ENCODE peak calls at places on chromosome 11, in six cellular contexts. One of them, this sample, is unnamed.

GRCh38 chr11:94786264-94787126 is 18.3 kb downstream of the AMOTL1 start:
- DNase-seq in PC-3: peak; percentile 75
- DNase-seq in mammary epithelial cell: no peak
- DNase-seq in colonic mucosa: no peak
- DNase-seq in MM.1S: peak; percentile 15
- DNase-seq in IMR-90: peak; percentile 59
- DNase-seq in this sample: no peak

GRCh38 chr11:74506823-74507222 is 13.3 kb upstream of the LIPT2 start:
- DNase-seq in mammary epithelial cell: no peak
- DNase-seq in PC-3: no peak
- DNase-seq in MM.1S: no peak
- DNase-seq in colonic mucosa: no peak
- DNase-seq in IMR-90: no peak
- DNase-seq in this sample: no peak

GRCh38 chr11:77155556-77156130 is 27.6 kb downstream of the MYO7A start:
- DNase-seq in IMR-90: no peak
- DNase-seq in mammary epithelial cell: no peak
- DNase-seq in PC-3: no peak
- DNase-seq in colonic mucosa: no peak
- DNase-seq in MM.1S: no peak
- DNase-seq in this sample: peak; percentile 49

GRCh38 chr11:85903406-85903805 is 48.2 kb downstream of the CCDC83 start:
- DNase-seq in mammary epithelial cell: no peak
- DNase-seq in MM.1S: no peak
- DNase-seq in PC-3: no peak
- DNase-seq in colonic mucosa: no peak
- DNase-seq in IMR-90: no peak
- DNase-seq in this sample: no peak

GRCh38 chr11:104705475-104706195 is 192.6 kb downstream of the CASP12 start:
- DNase-seq in PC-3: peak; percentile 12
- DNase-seq in IMR-90: peak; percentile 18
- DNase-seq in colonic mucosa: peak; percentile 28
- DNase-seq in MM.1S: peak; percentile 96
- DNase-seq in mammary epithelial cell: peak; percentile 8
- DNase-seq in this sample: no peak

GRCh38 chr11:70601861-70602575 is 203.7 kb downstream of the CTTN start:
- DNase-seq in MM.1S: no peak
- DNase-seq in PC-3: no peak
- DNase-seq in mammary epithelial cell: no peak
- DNase-seq in colonic mucosa: no peak
- DNase-seq in IMR-90: no peak
- DNase-seq in this sample: peak; percentile 15

GRCh38 chr11:22460181-22460580 is 122.0 kb downstream of the SLC17A6 start:
- DNase-seq in mammary epithelial cell: peak; percentile 84
- DNase-seq in PC-3: no peak
- DNase-seq in MM.1S: no peak
- DNase-seq in IMR-90: no peak
- DNase-seq in colonic mucosa: no peak
- DNase-seq in this sample: no peak

GRCh38 chr11:31045335-31045734 is 324.2 kb downstream of the DCDC1 start:
- DNase-seq in MM.1S: no peak
- DNase-seq in mammary epithelial cell: no peak
- DNase-seq in colonic mucosa: no peak
- DNase-seq in PC-3: peak; percentile 11
- DNase-seq in IMR-90: no peak
- DNase-seq in this sample: no peak

GRCh38 chr11:113806403-113806802 is 26.8 kb downstream of the CLDN25 start:
- DNase-seq in MM.1S: peak; percentile 30
- DNase-seq in colonic mucosa: peak; percentile 26
- DNase-seq in PC-3: peak; percentile 59
- DNase-seq in IMR-90: peak; percentile 7
- DNase-seq in mammary epithelial cell: peak; percentile 21
- DNase-seq in this sample: no peak

GRCh38 chr11:107496011-107496410 is 38.4 kb upstream of the CWF19L2 start:
- DNase-seq in mammary epithelial cell: peak; percentile 43
- DNase-seq in PC-3: peak; percentile 10
- DNase-seq in colonic mucosa: no peak
- DNase-seq in MM.1S: no peak
- DNase-seq in IMR-90: peak; percentile 61
- DNase-seq in this sample: no peak

GRCh38 chr11:72813740-72814138 is 472 bp upstream of the ATG16L2 start:
- DNase-seq in mammary epithelial cell: peak; percentile 85
- DNase-seq in IMR-90: peak; percentile 66
- DNase-seq in colonic mucosa: peak; percentile 86
- DNase-seq in PC-3: peak; percentile 81
- DNase-seq in MM.1S: peak; percentile 86
- DNase-seq in this sample: no peak

GRCh38 chr11:64563966-64564365 is 27.1 kb upstream of the SLC22A12 start:
- DNase-seq in IMR-90: no peak
- DNase-seq in PC-3: no peak
- DNase-seq in colonic mucosa: no peak
- DNase-seq in mammary epithelial cell: no peak
- DNase-seq in MM.1S: no peak
- DNase-seq in this sample: peak; percentile 56

GRCh38 chr11:118153976-118154375 is 1.4 kb upstream of the SCN4B start:
- DNase-seq in MM.1S: no peak
- DNase-seq in colonic mucosa: no peak
- DNase-seq in PC-3: no peak
- DNase-seq in IMR-90: no peak
- DNase-seq in mammary epithelial cell: no peak
- DNase-seq in this sample: peak; percentile 46

GRCh38 chr11:118153516-118153915 is 893 bp upstream of the SCN4B start:
- DNase-seq in PC-3: no peak
- DNase-seq in colonic mucosa: no peak
- DNase-seq in IMR-90: no peak
- DNase-seq in MM.1S: no peak
- DNase-seq in mammary epithelial cell: no peak
- DNase-seq in this sample: peak; percentile 26

GRCh38 chr11:118152552-118153471 is at the start of gene SCN4B:
- DNase-seq in IMR-90: peak; percentile 20
- DNase-seq in PC-3: peak; percentile 62
- DNase-seq in mammary epithelial cell: peak; percentile 61
- DNase-seq in colonic mucosa: peak; percentile 55
- DNase-seq in MM.1S: no peak
- DNase-seq in this sample: peak; percentile 87

GRCh38 chr11:118151421-118151820 is 1.2 kb downstream of the SCN4B start:
- DNase-seq in mammary epithelial cell: no peak
- DNase-seq in IMR-90: peak; percentile 4
- DNase-seq in MM.1S: no peak
- DNase-seq in colonic mucosa: no peak
- DNase-seq in PC-3: peak; percentile 34
- DNase-seq in this sample: no peak

GRCh38 chr11:118152020-118152551 is 537 bp downstream of the SCN4B start:
- DNase-seq in PC-3: no peak
- DNase-seq in MM.1S: no peak
- DNase-seq in IMR-90: no peak
- DNase-seq in colonic mucosa: no peak
- DNase-seq in mammary epithelial cell: no peak
- DNase-seq in this sample: peak; percentile 60
- H3K4me3 ChIP-seq in PC-3: peak overlapping the region; percentile 64
- H3K4me3 ChIP-seq in MM.1S: no peak overlapping the region
- H3K4me3 ChIP-seq in IMR-90: peak overlapping the region; percentile 39
- H3K4me3 ChIP-seq in colonic mucosa: peak overlapping the region; percentile 41
- H3K4me3 ChIP-seq in mammary epithelial cell: peak overlapping the region; percentile 42
- H3K4me3 ChIP-seq in this sample: peak overlapping the region; percentile 51

DNA sequence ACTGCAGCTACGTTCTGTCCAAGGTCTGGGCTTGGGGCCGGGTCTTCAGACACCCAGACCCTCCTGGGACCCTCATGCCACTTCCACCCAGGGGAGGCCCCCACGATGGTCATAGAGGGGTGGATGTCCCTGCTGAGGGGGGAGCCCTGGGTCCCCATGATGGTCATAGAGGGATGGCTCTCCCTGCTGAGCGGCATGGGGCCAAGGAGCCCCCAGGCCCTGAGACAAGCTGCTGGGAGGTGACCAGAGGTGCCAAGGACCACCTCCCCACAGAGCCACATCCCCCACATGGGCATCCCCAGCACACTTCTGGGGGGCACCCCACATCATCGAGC is 7.2 kb downstream of the MUC5B start:
- DNase-seq in PC-3: no peak
- DNase-seq in MM.1S: no peak
- DNase-seq in colonic mucosa: no peak
- DNase-seq in IMR-90: no peak
- DNase-seq in mammary epithelial cell: no peak
- DNase-seq in this sample: peak; percentile 59
- H3K9ac ChIP-seq in PC-3: no peak overlapping the region
- H3K9ac ChIP-seq in MM.1S: no peak overlapping the region
- H3K9ac ChIP-seq in colonic mucosa: peak overlapping the region; percentile 24
- H3K9ac ChIP-seq in IMR-90: no peak overlapping the region
- H3K9ac ChIP-seq in mammary epithelial cell: no peak overlapping the region
- H3K9ac ChIP-seq in this sample: no peak overlapping the region

GRCh38 chr11:116082256-116082655 is 578.0 kb upstream of the CADM1 start:
- DNase-seq in MM.1S: no peak
- DNase-seq in colonic mucosa: no peak
- DNase-seq in mammary epithelial cell: no peak
- DNase-seq in PC-3: no peak
- DNase-seq in IMR-90: no peak
- DNase-seq in this sample: no peak
- H3K9me3 ChIP-seq in MM.1S: no peaks in the 10 kb centered on the region
- H3K9me3 ChIP-seq in colonic mucosa: no peaks in the 10 kb centered on the region
- H3K9me3 ChIP-seq in mammary epithelial cell: no peaks in the 10 kb centered on the region
- H3K9me3 ChIP-seq in PC-3: peaks cover 13% of the 10 kb centered on the region
- H3K9me3 ChIP-seq in IMR-90: no peaks in the 10 kb centered on the region
- H3K9me3 ChIP-seq in this sample: peaks cover 3% of the 10 kb centered on the region

DNA sequence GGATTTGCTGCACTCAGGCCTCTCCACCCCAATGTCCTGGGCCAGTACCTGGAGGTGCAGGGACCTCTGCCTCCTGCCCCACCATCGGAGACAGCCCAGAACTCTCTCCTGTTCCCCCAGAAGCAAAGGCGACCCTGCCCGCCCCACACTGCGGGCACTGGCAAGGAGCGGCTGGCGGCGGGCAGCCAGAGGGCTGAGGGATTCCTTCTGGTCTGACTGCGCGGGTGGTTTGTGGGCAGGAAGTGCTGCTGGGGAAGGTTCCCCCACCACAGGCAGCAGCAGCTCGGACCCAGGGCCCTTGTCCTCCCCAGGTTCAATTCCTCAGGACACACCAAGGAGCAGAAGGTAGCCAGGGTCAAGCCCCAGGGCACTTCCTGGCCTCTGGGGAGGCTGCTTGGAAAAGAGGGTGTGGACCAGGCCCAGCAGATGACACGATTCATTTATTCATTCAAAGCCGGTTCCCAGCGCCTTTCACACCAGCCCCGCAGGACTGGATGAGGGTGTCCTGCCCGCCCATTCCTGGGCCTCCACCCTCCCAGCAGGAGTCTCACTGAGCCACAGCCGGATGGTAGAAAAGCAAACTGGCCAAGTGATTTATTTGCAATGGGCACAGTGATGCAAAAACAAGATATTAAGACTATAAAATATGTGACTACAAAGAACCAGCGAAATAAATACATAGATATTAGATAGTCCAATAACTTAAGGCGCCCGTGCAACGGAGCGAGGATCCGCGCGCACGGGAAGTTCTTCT is 1.2 kb downstream of the PHLDA2 start:
- DNase-seq in IMR-90: peak; percentile 28
- DNase-seq in MM.1S: no peak
- DNase-seq in PC-3: peak; percentile 41
- DNase-seq in mammary epithelial cell: peak; percentile 48
- DNase-seq in colonic mucosa: peak; percentile 70
- DNase-seq in this sample: peak; percentile 78
- H3K4me3 ChIP-seq in IMR-90: peak overlapping the region; percentile 92
- H3K4me3 ChIP-seq in MM.1S: no peak overlapping the region
- H3K4me3 ChIP-seq in PC-3: peak overlapping the region; percentile 74
- H3K4me3 ChIP-seq in mammary epithelial cell: peak overlapping the region; percentile 92
- H3K4me3 ChIP-seq in colonic mucosa: peak overlapping the region; percentile 81
- H3K4me3 ChIP-seq in this sample: peak overlapping the region; percentile 53

GRCh38 chr11:43942651-43943356 is 367 bp downstream of the C11orf96 start:
- DNase-seq in PC-3: peak; percentile 2
- DNase-seq in MM.1S: peak; percentile 43
- DNase-seq in IMR-90: peak; percentile 33
- DNase-seq in mammary epithelial cell: no peak
- DNase-seq in colonic mucosa: no peak
- DNase-seq in this sample: no peak
- H3K9ac ChIP-seq in PC-3: no peak overlapping the region
- H3K9ac ChIP-seq in MM.1S: peak overlapping the region; percentile 59
- H3K9ac ChIP-seq in IMR-90: no peak overlapping the region
- H3K9ac ChIP-seq in mammary epithelial cell: no peak overlapping the region
- H3K9ac ChIP-seq in colonic mucosa: peak overlapping the region; percentile 64
- H3K9ac ChIP-seq in this sample: peak overlapping the region; percentile 85

DNA sequence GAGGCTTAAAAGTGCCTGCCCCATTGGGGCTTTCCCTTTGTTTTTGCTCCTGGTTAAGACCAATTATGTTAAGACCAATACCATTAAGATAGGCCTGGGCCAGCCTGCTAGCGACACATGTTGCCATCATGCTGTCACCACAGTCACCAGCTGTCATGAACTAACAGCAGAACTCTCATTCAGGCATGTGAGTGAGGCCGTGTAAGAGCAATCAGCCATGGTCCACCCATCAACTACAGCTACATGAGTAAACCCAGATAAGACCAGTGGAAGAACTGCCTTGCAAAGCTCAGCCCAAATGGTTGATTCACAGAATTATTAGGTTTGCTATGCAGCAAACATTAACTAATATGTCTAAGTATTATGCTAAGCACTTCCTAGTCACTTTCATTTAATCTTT is 19.9 kb downstream of the GLYAT start:
- DNase-seq in colonic mucosa: no peak
- DNase-seq in IMR-90: no peak
- DNase-seq in mammary epithelial cell: no peak
- DNase-seq in MM.1S: no peak
- DNase-seq in PC-3: no peak
- DNase-seq in this sample: no peak
- H3K9me3 ChIP-seq in colonic mucosa: no peaks in the 10 kb centered on the region
- H3K9me3 ChIP-seq in IMR-90: no peaks in the 10 kb centered on the region
- H3K9me3 ChIP-seq in mammary epithelial cell: no peaks in the 10 kb centered on the region
- H3K9me3 ChIP-seq in MM.1S: no peaks in the 10 kb centered on the region
- H3K9me3 ChIP-seq in PC-3: no peaks in the 10 kb centered on the region
- H3K9me3 ChIP-seq in this sample: no peaks in the 10 kb centered on the region

GRCh38 chr11:57426439-57426753 is 525 bp downstream of the SLC43A3 start:
- DNase-seq in mammary epithelial cell: no peak
- DNase-seq in MM.1S: no peak
- DNase-seq in IMR-90: no peak
- DNase-seq in colonic mucosa: no peak
- DNase-seq in PC-3: peak; percentile 4
- DNase-seq in this sample: no peak
- H3K4me3 ChIP-seq in mammary epithelial cell: peak overlapping the region; percentile 45
- H3K4me3 ChIP-seq in MM.1S: peak overlapping the region; percentile 3
- H3K4me3 ChIP-seq in IMR-90: peak overlapping the region; percentile 33
- H3K4me3 ChIP-seq in colonic mucosa: peak overlapping the region; percentile 47
- H3K4me3 ChIP-seq in PC-3: peak overlapping the region; percentile 62
- H3K4me3 ChIP-seq in this sample: peak overlapping the region; percentile 49